ENCODE peak calls at places on chromosomes 3 and 15, in six cellular contexts. One of them, this sample, is unnamed.

GRCh38 chr3:71703796-71704195 is 21.4 kb downstream of the EIF4E3 start:
- DNase-seq in endodermal cell: no peak
- DNase-seq in breast epithelium: no peak
- DNase-seq in coronary artery: no peak
- DNase-seq in A549: no peak
- DNase-seq in CD4-positive, alpha-beta memory T cell: no peak
- DNase-seq in this sample: no peak

GRCh38 chr15:66692808-66693596 is 9.0 kb upstream of the SMAD6 start:
- DNase-seq in endodermal cell: no peak
- DNase-seq in breast epithelium: no peak
- DNase-seq in coronary artery: no peak
- DNase-seq in A549: no peak
- DNase-seq in CD4-positive, alpha-beta memory T cell: peak; percentile 9
- DNase-seq in this sample: no peak

GRCh38 chr3:176988795-176989194 is 208.5 kb downstream of the TBL1XR1 start:
- DNase-seq in endodermal cell: no peak
- DNase-seq in breast epithelium: no peak
- DNase-seq in coronary artery: no peak
- DNase-seq in A549: no peak
- DNase-seq in CD4-positive, alpha-beta memory T cell: no peak
- DNase-seq in this sample: no peak

GRCh38 chr15:65952425-65953053 is 83.2 kb downstream of the RAB11A start:
- DNase-seq in endodermal cell: peak; percentile 91
- DNase-seq in breast epithelium: no peak
- DNase-seq in coronary artery: no peak
- DNase-seq in A549: peak; percentile 47
- DNase-seq in CD4-positive, alpha-beta memory T cell: no peak
- DNase-seq in this sample: no peak

GRCh38 chr3:189139631-189140030 is 32.1 kb upstream of the TPRG1 start:
- DNase-seq in endodermal cell: no peak
- DNase-seq in breast epithelium: no peak
- DNase-seq in coronary artery: no peak
- DNase-seq in A549: no peak
- DNase-seq in CD4-positive, alpha-beta memory T cell: no peak
- DNase-seq in this sample: no peak

GRCh38 chr3:159263750-159264561 is 462.1 kb downstream of the MFSD1 start:
- DNase-seq in endodermal cell: peak; percentile 59
- DNase-seq in breast epithelium: no peak
- DNase-seq in coronary artery: no peak
- DNase-seq in A549: peak; percentile 19
- DNase-seq in CD4-positive, alpha-beta memory T cell: no peak
- DNase-seq in this sample: peak; percentile 1

GRCh38 chr3:172388412-172389078 is 59.7 kb downstream of the GHSR start:
- DNase-seq in endodermal cell: no peak
- DNase-seq in breast epithelium: no peak
- DNase-seq in coronary artery: no peak
- DNase-seq in A549: no peak
- DNase-seq in CD4-positive, alpha-beta memory T cell: no peak
- DNase-seq in this sample: no peak

GRCh38 chr15:101608182-101608581 is 44.0 kb downstream of the TM2D3 start:
- DNase-seq in endodermal cell: peak; percentile 55
- DNase-seq in breast epithelium: no peak
- DNase-seq in coronary artery: no peak
- DNase-seq in A549: no peak
- DNase-seq in CD4-positive, alpha-beta memory T cell: no peak
- DNase-seq in this sample: no peak

GRCh38 chr3:99774467-99774866 is 43.2 kb upstream of the CMSS1 start:
- DNase-seq in endodermal cell: no peak
- DNase-seq in breast epithelium: no peak
- DNase-seq in coronary artery: no peak
- DNase-seq in A549: no peak
- DNase-seq in CD4-positive, alpha-beta memory T cell: no peak
- DNase-seq in this sample: peak; percentile 9

GRCh38 chr15:88636039-88636438 is 2.8 kb upstream of the ISG20 start:
- DNase-seq in endodermal cell: peak; percentile 82
- DNase-seq in breast epithelium: peak; percentile 73
- DNase-seq in coronary artery: no peak
- DNase-seq in A549: no peak
- DNase-seq in CD4-positive, alpha-beta memory T cell: peak; percentile 81
- DNase-seq in this sample: no peak

GRCh38 chr15:88637436-88637835 is 1.4 kb upstream of the ISG20 start:
- DNase-seq in endodermal cell: no peak
- DNase-seq in breast epithelium: no peak
- DNase-seq in coronary artery: no peak
- DNase-seq in A549: no peak
- DNase-seq in CD4-positive, alpha-beta memory T cell: no peak
- DNase-seq in this sample: no peak

GRCh38 chr15:88638626-88639372 is at the start of gene ISG20:
- DNase-seq in endodermal cell: peak; percentile 98
- DNase-seq in breast epithelium: peak; percentile 92
- DNase-seq in coronary artery: peak; percentile 99
- DNase-seq in A549: peak; percentile 100
- DNase-seq in CD4-positive, alpha-beta memory T cell: peak; percentile 99
- DNase-seq in this sample: peak; percentile 92

GRCh38 chr15:88636654-88637053 is 2.2 kb upstream of the ISG20 start:
- DNase-seq in endodermal cell: no peak
- DNase-seq in breast epithelium: no peak
- DNase-seq in coronary artery: no peak
- DNase-seq in A549: no peak
- DNase-seq in CD4-positive, alpha-beta memory T cell: no peak
- DNase-seq in this sample: no peak

DNA sequence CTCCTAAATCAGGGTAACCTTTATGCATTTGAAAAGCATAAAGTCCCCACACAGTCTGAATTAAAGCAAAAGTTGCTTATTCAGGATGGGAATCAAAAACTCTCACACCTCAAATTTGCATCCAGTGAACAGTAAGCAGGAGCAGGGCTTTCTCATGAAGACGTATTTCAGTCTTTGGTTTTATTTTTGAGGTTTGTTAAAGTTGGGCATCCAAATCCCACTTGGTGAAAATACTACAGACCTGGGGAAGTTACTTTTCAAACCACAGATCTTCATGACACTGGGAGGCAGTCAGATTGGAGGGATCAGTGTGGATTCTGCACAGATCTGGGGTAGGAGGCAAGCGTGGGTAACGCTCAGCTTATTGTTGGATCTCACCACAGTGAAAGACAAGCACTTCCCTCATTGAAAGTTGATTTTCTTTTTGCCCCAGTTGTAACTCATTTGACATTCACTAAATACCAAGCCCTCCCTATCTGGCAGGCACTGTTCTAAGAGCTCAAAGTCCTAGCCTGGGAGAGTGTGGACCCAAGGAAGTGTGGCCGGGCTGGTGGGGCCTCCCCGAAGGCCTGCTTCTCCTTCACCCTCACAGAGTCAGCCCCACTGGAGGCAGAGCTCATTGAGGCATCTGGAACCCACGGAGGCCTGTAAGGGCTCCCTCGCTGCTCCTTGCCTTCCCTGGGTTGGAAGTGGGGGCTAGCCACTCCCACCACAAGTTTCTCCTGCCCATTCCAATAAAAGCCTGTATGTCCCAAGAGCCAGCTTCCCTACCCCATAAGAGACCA is 783 bp upstream of the ISG20 start:
- DNase-seq in endodermal cell: no peak
- DNase-seq in breast epithelium: no peak
- DNase-seq in coronary artery: peak; percentile 82
- DNase-seq in A549: no peak
- DNase-seq in CD4-positive, alpha-beta memory T cell: no peak
- DNase-seq in this sample: no peak
- H3K4me3 ChIP-seq in endodermal cell: no peak overlapping the region
- H3K4me3 ChIP-seq in breast epithelium: peak overlapping the region; percentile 57
- H3K4me3 ChIP-seq in coronary artery: peak overlapping the region; percentile 75
- H3K4me3 ChIP-seq in A549: peak overlapping the region; percentile 31
- H3K4me3 ChIP-seq in CD4-positive, alpha-beta memory T cell: peak overlapping the region; percentile 37
- H3K4me3 ChIP-seq in this sample: peak overlapping the region; percentile 72

GRCh38 chr15:96361309-96362000 is 31.0 kb downstream of the NR2F2 start:
- DNase-seq in endodermal cell: peak; percentile 74
- DNase-seq in breast epithelium: no peak
- DNase-seq in coronary artery: no peak
- DNase-seq in A549: no peak
- DNase-seq in CD4-positive, alpha-beta memory T cell: no peak
- DNase-seq in this sample: no peak
- H3K4me3 ChIP-seq in endodermal cell: peak overlapping the region; percentile 75
- H3K4me3 ChIP-seq in breast epithelium: no peak overlapping the region
- H3K4me3 ChIP-seq in coronary artery: peak overlapping the region; percentile 88
- H3K4me3 ChIP-seq in A549: no peak overlapping the region
- H3K4me3 ChIP-seq in CD4-positive, alpha-beta memory T cell: no peak overlapping the region
- H3K4me3 ChIP-seq in this sample: no peak overlapping the region

GRCh38 chr3:147410126-147410517 is 957 bp downstream of the ZIC1 start:
- DNase-seq in endodermal cell: peak; percentile 74
- DNase-seq in breast epithelium: no peak
- DNase-seq in coronary artery: no peak
- DNase-seq in A549: no peak
- DNase-seq in CD4-positive, alpha-beta memory T cell: no peak
- DNase-seq in this sample: no peak

GRCh38 chr3:147409143-147410121 is at the start of gene ZIC1:
- DNase-seq in endodermal cell: peak; percentile 90
- DNase-seq in breast epithelium: no peak
- DNase-seq in coronary artery: no peak
- DNase-seq in A549: no peak
- DNase-seq in CD4-positive, alpha-beta memory T cell: no peak
- DNase-seq in this sample: no peak

GRCh38 chr3:147411777-147412176 is 2.6 kb downstream of the ZIC1 start:
- DNase-seq in endodermal cell: peak; percentile 55
- DNase-seq in breast epithelium: no peak
- DNase-seq in coronary artery: no peak
- DNase-seq in A549: no peak
- DNase-seq in CD4-positive, alpha-beta memory T cell: no peak
- DNase-seq in this sample: no peak

GRCh38 chr3:147411235-147411607 is 2.1 kb downstream of the ZIC1 start:
- DNase-seq in endodermal cell: peak; percentile 75
- DNase-seq in breast epithelium: no peak
- DNase-seq in coronary artery: no peak
- DNase-seq in A549: no peak
- DNase-seq in CD4-positive, alpha-beta memory T cell: no peak
- DNase-seq in this sample: no peak

DNA sequence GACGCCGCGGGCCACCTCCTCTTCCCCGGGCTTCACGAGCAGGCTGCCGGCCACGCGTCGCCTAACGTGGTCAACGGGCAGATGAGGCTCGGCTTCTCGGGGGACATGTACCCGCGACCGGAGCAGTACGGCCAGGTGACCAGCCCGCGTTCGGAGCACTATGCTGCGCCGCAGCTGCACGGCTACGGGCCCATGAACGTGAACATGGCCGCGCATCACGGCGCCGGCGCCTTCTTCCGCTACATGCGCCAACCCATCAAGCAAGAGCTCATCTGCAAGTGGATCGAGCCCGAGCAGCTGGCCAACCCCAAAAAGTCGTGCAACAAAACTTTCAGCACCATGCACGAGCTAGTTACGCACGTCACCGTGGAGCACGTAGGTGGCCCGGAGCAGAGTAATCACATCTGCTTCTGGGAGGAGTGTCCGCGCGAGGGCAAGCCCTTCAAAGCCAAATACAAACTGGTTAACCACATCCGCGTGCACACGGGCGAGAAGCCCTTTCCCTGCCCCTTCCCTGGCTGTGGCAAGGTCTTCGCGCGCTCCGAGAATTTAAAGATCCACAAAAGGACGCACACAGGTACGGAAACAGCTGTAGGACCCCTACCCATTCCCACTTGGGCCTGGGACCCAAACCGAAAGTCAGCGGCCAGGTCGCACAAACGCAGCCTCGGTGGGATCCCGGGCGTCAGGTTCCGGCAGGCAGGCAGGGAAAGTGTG is 1.5 kb downstream of the ZIC1 start:
- DNase-seq in endodermal cell: peak; percentile 85
- DNase-seq in breast epithelium: no peak
- DNase-seq in coronary artery: no peak
- DNase-seq in A549: no peak
- DNase-seq in CD4-positive, alpha-beta memory T cell: no peak
- DNase-seq in this sample: no peak
- H3K4me3 ChIP-seq in endodermal cell: peak overlapping the region; percentile 28
- H3K4me3 ChIP-seq in breast epithelium: peak overlapping the region; percentile 39
- H3K4me3 ChIP-seq in coronary artery: peak overlapping the region; percentile 65
- H3K4me3 ChIP-seq in A549: peak overlapping the region; percentile 42
- H3K4me3 ChIP-seq in CD4-positive, alpha-beta memory T cell: no peak overlapping the region
- H3K4me3 ChIP-seq in this sample: no peak overlapping the region

GRCh38 chr3:116413319-116413718 is 32.0 kb downstream of the LSAMP start:
- DNase-seq in endodermal cell: no peak
- DNase-seq in breast epithelium: no peak
- DNase-seq in coronary artery: no peak
- DNase-seq in A549: no peak
- DNase-seq in CD4-positive, alpha-beta memory T cell: no peak
- DNase-seq in this sample: no peak
- H3K4me3 ChIP-seq in endodermal cell: no peak overlapping the region
- H3K4me3 ChIP-seq in breast epithelium: no peak overlapping the region
- H3K4me3 ChIP-seq in coronary artery: no peak overlapping the region
- H3K4me3 ChIP-seq in A549: no peak overlapping the region
- H3K4me3 ChIP-seq in CD4-positive, alpha-beta memory T cell: no peak overlapping the region
- H3K4me3 ChIP-seq in this sample: no peak overlapping the region

DNA sequence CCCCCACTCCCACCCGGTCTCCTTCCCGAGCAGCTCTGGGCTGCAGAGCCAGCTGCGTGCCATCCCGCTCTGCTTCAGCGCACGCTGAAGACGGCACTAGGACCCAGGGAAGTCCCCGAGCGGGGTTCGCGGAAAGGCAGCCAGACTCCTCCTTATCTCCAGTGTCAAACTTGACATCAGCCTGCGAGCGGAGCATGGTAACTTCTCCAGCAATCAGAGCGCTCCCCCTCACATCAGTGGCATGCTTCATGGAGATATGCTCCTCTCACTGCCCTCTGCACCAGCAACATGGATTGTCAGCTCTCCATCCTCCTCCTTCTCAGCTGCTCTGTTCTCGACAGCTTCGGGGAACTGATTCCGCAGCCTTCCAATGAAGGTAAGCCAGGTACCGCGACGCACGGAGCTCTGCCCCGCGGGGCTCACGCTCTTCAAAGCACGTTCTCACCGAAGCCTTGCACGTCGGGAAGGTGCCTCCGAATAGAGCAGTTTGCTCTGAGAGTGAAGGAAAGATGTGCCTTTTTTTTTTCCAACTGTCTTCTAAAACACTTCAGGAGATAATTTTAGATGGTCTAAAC is at the start of gene EPHA3:
- DNase-seq in endodermal cell: peak; percentile 93
- DNase-seq in breast epithelium: no peak
- DNase-seq in coronary artery: peak; percentile 86
- DNase-seq in A549: peak; percentile 22
- DNase-seq in CD4-positive, alpha-beta memory T cell: peak; percentile 38
- DNase-seq in this sample: peak; percentile 13
- H3K4me3 ChIP-seq in endodermal cell: peak within 1 kb of the TSS; percentile 77
- H3K4me3 ChIP-seq in breast epithelium: peak within 1 kb of the TSS; percentile 39
- H3K4me3 ChIP-seq in coronary artery: peak within 1 kb of the TSS; percentile 77
- H3K4me3 ChIP-seq in A549: peak within 1 kb of the TSS; percentile 35
- H3K4me3 ChIP-seq in CD4-positive, alpha-beta memory T cell: peak within 1 kb of the TSS; percentile 11
- H3K4me3 ChIP-seq in this sample: peak within 1 kb of the TSS; percentile 27

GRCh38 chr15:80159811-80160569 is 7.2 kb downstream of the FAH start:
- DNase-seq in endodermal cell: no peak
- DNase-seq in breast epithelium: no peak
- DNase-seq in coronary artery: peak; percentile 70
- DNase-seq in A549: no peak
- DNase-seq in CD4-positive, alpha-beta memory T cell: no peak
- DNase-seq in this sample: peak; percentile 34

GRCh38 chr15:80162059-80162554 is 9.3 kb downstream of the FAH start:
- DNase-seq in endodermal cell: no peak
- DNase-seq in breast epithelium: no peak
- DNase-seq in coronary artery: peak; percentile 28
- DNase-seq in A549: no peak
- DNase-seq in CD4-positive, alpha-beta memory T cell: no peak
- DNase-seq in this sample: no peak

GRCh38 chr15:80159301-80159700 is 6.5 kb downstream of the FAH start:
- DNase-seq in endodermal cell: no peak
- DNase-seq in breast epithelium: no peak
- DNase-seq in coronary artery: peak; percentile 35
- DNase-seq in A549: no peak
- DNase-seq in CD4-positive, alpha-beta memory T cell: no peak
- DNase-seq in this sample: no peak

GRCh38 chr15:80161473-80162016 is 8.7 kb downstream of the FAH start:
- DNase-seq in endodermal cell: no peak
- DNase-seq in breast epithelium: no peak
- DNase-seq in coronary artery: peak; percentile 66
- DNase-seq in A549: no peak
- DNase-seq in CD4-positive, alpha-beta memory T cell: no peak
- DNase-seq in this sample: no peak

GRCh38 chr15:80160570-80161156 is 7.9 kb downstream of the FAH start:
- DNase-seq in endodermal cell: no peak
- DNase-seq in breast epithelium: peak; percentile 72
- DNase-seq in coronary artery: peak; percentile 76
- DNase-seq in A549: no peak
- DNase-seq in CD4-positive, alpha-beta memory T cell: no peak
- DNase-seq in this sample: peak; percentile 46
- H3K4me3 ChIP-seq in endodermal cell: no peak overlapping the region
- H3K4me3 ChIP-seq in breast epithelium: no peak overlapping the region
- H3K4me3 ChIP-seq in coronary artery: no peak overlapping the region
- H3K4me3 ChIP-seq in A549: no peak overlapping the region
- H3K4me3 ChIP-seq in CD4-positive, alpha-beta memory T cell: no peak overlapping the region
- H3K4me3 ChIP-seq in this sample: no peak overlapping the region